ENCODE peak calls at places on chromosomes 16 and 17, in ten cellular contexts. One of them, this sample, is unnamed.

GRCh38 chr17:39603304-39604016 is 4.3 kb downstream of the NEUROD2 start:
- DNase-seq in AG04450: no peak
- DNase-seq in ovary: no peak
- DNase-seq in MCF 10A: no peak
- DNase-seq in right lobe of liver: no peak
- DNase-seq in neural crest cell: no peak
- DNase-seq in Caco-2: no peak
- DNase-seq in upper lobe of right lung: no peak
- DNase-seq in foreskin fibroblast: no peak
- DNase-seq in psoas muscle: no peak
- DNase-seq in this sample: no peak

GRCh38 chr16:13032911-13033310 is 131.5 kb downstream of the SHISA9 start:
- DNase-seq in foreskin fibroblast: no peak
- DNase-seq in psoas muscle: no peak
- DNase-seq in Caco-2: no peak
- DNase-seq in upper lobe of right lung: no peak
- DNase-seq in MCF 10A: no peak
- DNase-seq in ovary: no peak
- DNase-seq in AG04450: no peak
- DNase-seq in right lobe of liver: no peak
- DNase-seq in neural crest cell: no peak
- DNase-seq in this sample: no peak

GRCh38 chr16:87212026-87212425 is 105.2 kb downstream of the C16orf95 start:
- DNase-seq in psoas muscle: no peak
- DNase-seq in right lobe of liver: no peak
- DNase-seq in MCF 10A: no peak
- DNase-seq in foreskin fibroblast: peak
- DNase-seq in AG04450: no peak
- DNase-seq in neural crest cell: no peak
- DNase-seq in ovary: no peak
- DNase-seq in upper lobe of right lung: no peak
- DNase-seq in Caco-2: no peak
- DNase-seq in this sample: no peak

GRCh38 chr16:88479795-88480760 is 27.0 kb downstream of the ZFPM1 start:
- DNase-seq in neural crest cell: no peak
- DNase-seq in right lobe of liver: no peak
- DNase-seq in MCF 10A: no peak
- DNase-seq in ovary: no peak
- DNase-seq in psoas muscle: no peak
- DNase-seq in foreskin fibroblast: no peak
- DNase-seq in Caco-2: no peak
- DNase-seq in AG04450: no peak
- DNase-seq in upper lobe of right lung: no peak
- DNase-seq in this sample: no peak

GRCh38 chr16:82996814-82997213 is 370.0 kb downstream of the CDH13 start:
- DNase-seq in right lobe of liver: no peak
- DNase-seq in MCF 10A: no peak
- DNase-seq in AG04450: no peak
- DNase-seq in upper lobe of right lung: no peak
- DNase-seq in neural crest cell: no peak
- DNase-seq in psoas muscle: no peak
- DNase-seq in foreskin fibroblast: no peak
- DNase-seq in Caco-2: no peak
- DNase-seq in ovary: no peak
- DNase-seq in this sample: no peak

GRCh38 chr16:2969545-2970521 is 685 bp downstream of the PAQR4 start:
- DNase-seq in psoas muscle: peak
- DNase-seq in upper lobe of right lung: peak
- DNase-seq in foreskin fibroblast: peak
- DNase-seq in MCF 10A: peak
- DNase-seq in Caco-2: peak
- DNase-seq in ovary: no peak
- DNase-seq in neural crest cell: peak
- DNase-seq in AG04450: peak
- DNase-seq in right lobe of liver: no peak
- DNase-seq in this sample: peak

GRCh38 chr16:4839942-4840341 is 7.1 kb downstream of the GLYR1 start:
- DNase-seq in psoas muscle: no peak
- DNase-seq in AG04450: no peak
- DNase-seq in Caco-2: no peak
- DNase-seq in ovary: no peak
- DNase-seq in upper lobe of right lung: no peak
- DNase-seq in foreskin fibroblast: no peak
- DNase-seq in right lobe of liver: no peak
- DNase-seq in neural crest cell: no peak
- DNase-seq in MCF 10A: no peak
- DNase-seq in this sample: no peak

GRCh38 chr16:65576631-65577030 is 454.8 kb upstream of the CDH11 start:
- DNase-seq in neural crest cell: no peak
- DNase-seq in ovary: no peak
- DNase-seq in foreskin fibroblast: no peak
- DNase-seq in MCF 10A: no peak
- DNase-seq in right lobe of liver: no peak
- DNase-seq in Caco-2: no peak
- DNase-seq in upper lobe of right lung: no peak
- DNase-seq in AG04450: no peak
- DNase-seq in psoas muscle: no peak
- DNase-seq in this sample: no peak

DNA sequence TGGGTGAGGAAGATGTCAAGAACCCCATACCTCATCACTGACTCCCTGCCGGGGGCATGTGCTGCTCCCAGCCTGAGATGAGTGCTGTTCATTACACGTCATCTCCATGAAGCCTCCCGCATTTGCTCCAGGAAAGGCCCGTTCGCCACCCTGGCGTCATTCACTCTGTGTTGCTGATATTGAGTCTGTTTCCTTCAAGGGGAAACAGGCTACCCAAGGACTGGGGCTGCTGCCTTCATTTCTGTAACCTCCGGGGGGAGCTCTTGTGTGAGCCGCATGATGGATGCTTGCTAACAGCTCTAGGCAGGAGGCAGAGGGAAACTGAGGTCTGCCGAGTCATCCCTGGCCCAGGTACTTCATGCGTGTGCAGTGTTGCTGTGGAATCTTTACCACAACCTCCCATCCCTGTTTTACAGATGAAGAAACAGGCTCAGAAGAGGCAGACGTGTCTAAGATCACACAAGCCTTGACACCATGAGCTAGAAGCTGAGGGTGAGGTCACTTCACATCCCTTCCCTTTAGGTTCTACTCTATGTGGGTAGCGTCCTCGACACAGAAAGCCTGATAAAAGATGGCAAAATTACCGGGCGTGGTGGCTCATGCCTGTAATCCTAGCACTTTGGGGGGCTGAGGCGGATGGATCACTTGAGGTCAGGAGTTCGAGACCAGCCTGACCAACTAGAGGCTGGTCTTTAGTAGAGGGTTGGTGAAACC is 3.5 kb upstream of the ARMC5 start:
- DNase-seq in upper lobe of right lung: peak
- DNase-seq in psoas muscle: peak
- DNase-seq in right lobe of liver: no peak
- DNase-seq in MCF 10A: no peak
- DNase-seq in Caco-2: no peak
- DNase-seq in ovary: no peak
- DNase-seq in foreskin fibroblast: no peak
- DNase-seq in neural crest cell: no peak
- DNase-seq in AG04450: no peak
- DNase-seq in this sample: no peak
- TF ChIP-seq CTCF in upper lobe of right lung: peak
- TF ChIP-seq CTCF in psoas muscle: peak
- TF ChIP-seq CTCF in right lobe of liver: no peak
- TF ChIP-seq CTCF in MCF 10A: no peak
- TF ChIP-seq CTCF in Caco-2: peak
- TF ChIP-seq CTCF in ovary: no peak
- TF ChIP-seq CTCF in foreskin fibroblast: peak
- TF ChIP-seq CTCF in neural crest cell: peak
- TF ChIP-seq CTCF in AG04450: peak
- TF ChIP-seq CTCF in this sample: peak

GRCh38 chr16:63697736-63698135 is 1424.1 kb downstream of the CDH11 start:
- DNase-seq in neural crest cell: no peak
- DNase-seq in upper lobe of right lung: no peak
- DNase-seq in foreskin fibroblast: no peak
- DNase-seq in MCF 10A: no peak
- DNase-seq in Caco-2: no peak
- DNase-seq in AG04450: no peak
- DNase-seq in right lobe of liver: no peak
- DNase-seq in ovary: no peak
- DNase-seq in psoas muscle: no peak
- DNase-seq in this sample: no peak

GRCh38 chr16:63702981-63703590 is 1418.8 kb downstream of the CDH11 start:
- DNase-seq in foreskin fibroblast: no peak
- DNase-seq in ovary: no peak
- DNase-seq in right lobe of liver: no peak
- DNase-seq in neural crest cell: no peak
- DNase-seq in MCF 10A: no peak
- DNase-seq in AG04450: no peak
- DNase-seq in Caco-2: peak
- DNase-seq in upper lobe of right lung: no peak
- DNase-seq in psoas muscle: no peak
- DNase-seq in this sample: no peak
- TF ChIP-seq CTCF in foreskin fibroblast: no peak
- TF ChIP-seq CTCF in ovary: no peak
- TF ChIP-seq CTCF in right lobe of liver: no peak
- TF ChIP-seq CTCF in neural crest cell: no peak
- TF ChIP-seq CTCF in MCF 10A: no peak
- TF ChIP-seq CTCF in AG04450: no peak
- TF ChIP-seq CTCF in Caco-2: peak
- TF ChIP-seq CTCF in upper lobe of right lung: no peak
- TF ChIP-seq CTCF in psoas muscle: no peak
- TF ChIP-seq CTCF in this sample: no peak

GRCh38 chr17:41925991-41926590 is 4.3 kb upstream of the ODAD4 start:
- DNase-seq in upper lobe of right lung: no peak
- DNase-seq in psoas muscle: no peak
- DNase-seq in AG04450: no peak
- DNase-seq in neural crest cell: no peak
- DNase-seq in foreskin fibroblast: no peak
- DNase-seq in ovary: no peak
- DNase-seq in MCF 10A: peak
- DNase-seq in Caco-2: no peak
- DNase-seq in right lobe of liver: no peak
- DNase-seq in this sample: no peak

GRCh38 chr17:41935641-41936040 is 5.2 kb downstream of the ODAD4 start:
- DNase-seq in neural crest cell: no peak
- DNase-seq in upper lobe of right lung: no peak
- DNase-seq in right lobe of liver: no peak
- DNase-seq in ovary: no peak
- DNase-seq in psoas muscle: no peak
- DNase-seq in AG04450: no peak
- DNase-seq in Caco-2: no peak
- DNase-seq in MCF 10A: no peak
- DNase-seq in foreskin fibroblast: no peak
- DNase-seq in this sample: no peak

GRCh38 chr17:41932821-41933389 is 2.5 kb downstream of the ODAD4 start:
- DNase-seq in ovary: no peak
- DNase-seq in Caco-2: no peak
- DNase-seq in psoas muscle: no peak
- DNase-seq in MCF 10A: no peak
- DNase-seq in right lobe of liver: no peak
- DNase-seq in upper lobe of right lung: no peak
- DNase-seq in AG04450: no peak
- DNase-seq in foreskin fibroblast: no peak
- DNase-seq in neural crest cell: no peak
- DNase-seq in this sample: no peak

GRCh38 chr17:41928693-41929251 is 1.6 kb upstream of the ODAD4 start:
- DNase-seq in psoas muscle: no peak
- DNase-seq in right lobe of liver: no peak
- DNase-seq in AG04450: no peak
- DNase-seq in upper lobe of right lung: no peak
- DNase-seq in MCF 10A: no peak
- DNase-seq in foreskin fibroblast: no peak
- DNase-seq in neural crest cell: no peak
- DNase-seq in ovary: no peak
- DNase-seq in Caco-2: no peak
- DNase-seq in this sample: no peak

DNA sequence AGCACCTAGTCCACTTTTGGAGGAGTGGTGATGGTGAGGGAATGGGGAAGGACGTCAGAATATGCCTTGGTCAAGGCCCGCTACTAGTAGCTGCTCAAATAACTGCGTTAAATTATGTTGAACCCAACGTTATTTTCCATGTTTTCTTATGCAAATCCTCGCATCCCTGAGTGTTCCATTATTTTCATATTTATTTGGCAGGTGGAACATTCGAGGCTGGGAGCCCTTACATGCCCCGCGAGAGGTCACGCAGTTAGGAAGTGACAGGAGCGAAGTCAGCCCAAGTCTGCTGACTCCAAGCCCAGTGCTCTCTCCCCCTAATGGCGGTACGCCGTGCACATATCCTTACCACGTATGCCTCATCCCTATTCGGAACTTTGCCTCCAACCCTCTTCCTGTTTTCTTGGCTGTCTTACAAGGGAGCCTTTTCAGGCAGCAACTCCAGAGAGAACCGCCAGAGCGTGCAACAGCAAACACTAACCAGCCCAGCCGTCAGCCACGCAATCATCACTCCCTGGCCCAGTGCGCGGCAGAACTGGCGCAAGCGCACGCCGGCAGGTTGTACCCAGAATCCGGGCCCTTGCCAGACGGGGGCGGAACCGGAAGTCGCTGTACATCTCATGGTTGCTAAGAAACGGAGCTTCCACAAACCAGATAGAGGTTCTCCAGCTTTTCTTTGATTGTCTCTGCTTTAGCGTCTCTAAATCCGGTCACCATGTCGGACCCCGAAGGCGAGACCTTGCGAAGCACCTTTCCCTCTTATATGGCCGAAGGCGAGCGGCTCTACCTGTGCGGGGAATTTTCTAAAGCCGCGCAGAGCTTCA is at the start of gene ODAD4:
- DNase-seq in neural crest cell: peak
- DNase-seq in ovary: peak
- DNase-seq in MCF 10A: peak
- DNase-seq in foreskin fibroblast: peak
- DNase-seq in upper lobe of right lung: peak
- DNase-seq in right lobe of liver: peak
- DNase-seq in Caco-2: peak
- DNase-seq in AG04450: peak
- DNase-seq in psoas muscle: peak
- DNase-seq in this sample: peak
- TF ChIP-seq CTCF in neural crest cell: peak
- TF ChIP-seq CTCF in ovary: peak
- TF ChIP-seq CTCF in MCF 10A: peak
- TF ChIP-seq CTCF in foreskin fibroblast: peak
- TF ChIP-seq CTCF in upper lobe of right lung: peak
- TF ChIP-seq CTCF in right lobe of liver: peak
- TF ChIP-seq CTCF in Caco-2: peak
- TF ChIP-seq CTCF in AG04450: peak
- TF ChIP-seq CTCF in psoas muscle: peak
- TF ChIP-seq CTCF in this sample: peak

GRCh38 chr17:74734256-74734655 is 2.8 kb upstream of the RAB37 start:
- DNase-seq in Caco-2: no peak
- DNase-seq in MCF 10A: no peak
- DNase-seq in foreskin fibroblast: no peak
- DNase-seq in right lobe of liver: no peak
- DNase-seq in psoas muscle: no peak
- DNase-seq in AG04450: no peak
- DNase-seq in ovary: no peak
- DNase-seq in upper lobe of right lung: no peak
- DNase-seq in neural crest cell: no peak
- DNase-seq in this sample: no peak

GRCh38 chr17:74739227-74739831 is 2.3 kb downstream of the RAB37 start:
- DNase-seq in AG04450: no peak
- DNase-seq in Caco-2: no peak
- DNase-seq in neural crest cell: no peak
- DNase-seq in foreskin fibroblast: no peak
- DNase-seq in ovary: no peak
- DNase-seq in upper lobe of right lung: no peak
- DNase-seq in psoas muscle: no peak
- DNase-seq in right lobe of liver: no peak
- DNase-seq in MCF 10A: no peak
- DNase-seq in this sample: no peak

GRCh38 chr17:74738051-74738996 is 1.3 kb downstream of the RAB37 start:
- DNase-seq in ovary: no peak
- DNase-seq in right lobe of liver: no peak
- DNase-seq in AG04450: no peak
- DNase-seq in Caco-2: no peak
- DNase-seq in neural crest cell: no peak
- DNase-seq in upper lobe of right lung: no peak
- DNase-seq in foreskin fibroblast: no peak
- DNase-seq in psoas muscle: peak
- DNase-seq in MCF 10A: no peak
- DNase-seq in this sample: no peak

GRCh38 chr17:74737299-74738050 is 419 bp downstream of the RAB37 start:
- DNase-seq in ovary: no peak
- DNase-seq in upper lobe of right lung: no peak
- DNase-seq in right lobe of liver: no peak
- DNase-seq in Caco-2: peak
- DNase-seq in AG04450: no peak
- DNase-seq in foreskin fibroblast: no peak
- DNase-seq in neural crest cell: no peak
- DNase-seq in MCF 10A: no peak
- DNase-seq in psoas muscle: peak
- DNase-seq in this sample: no peak

DNA sequence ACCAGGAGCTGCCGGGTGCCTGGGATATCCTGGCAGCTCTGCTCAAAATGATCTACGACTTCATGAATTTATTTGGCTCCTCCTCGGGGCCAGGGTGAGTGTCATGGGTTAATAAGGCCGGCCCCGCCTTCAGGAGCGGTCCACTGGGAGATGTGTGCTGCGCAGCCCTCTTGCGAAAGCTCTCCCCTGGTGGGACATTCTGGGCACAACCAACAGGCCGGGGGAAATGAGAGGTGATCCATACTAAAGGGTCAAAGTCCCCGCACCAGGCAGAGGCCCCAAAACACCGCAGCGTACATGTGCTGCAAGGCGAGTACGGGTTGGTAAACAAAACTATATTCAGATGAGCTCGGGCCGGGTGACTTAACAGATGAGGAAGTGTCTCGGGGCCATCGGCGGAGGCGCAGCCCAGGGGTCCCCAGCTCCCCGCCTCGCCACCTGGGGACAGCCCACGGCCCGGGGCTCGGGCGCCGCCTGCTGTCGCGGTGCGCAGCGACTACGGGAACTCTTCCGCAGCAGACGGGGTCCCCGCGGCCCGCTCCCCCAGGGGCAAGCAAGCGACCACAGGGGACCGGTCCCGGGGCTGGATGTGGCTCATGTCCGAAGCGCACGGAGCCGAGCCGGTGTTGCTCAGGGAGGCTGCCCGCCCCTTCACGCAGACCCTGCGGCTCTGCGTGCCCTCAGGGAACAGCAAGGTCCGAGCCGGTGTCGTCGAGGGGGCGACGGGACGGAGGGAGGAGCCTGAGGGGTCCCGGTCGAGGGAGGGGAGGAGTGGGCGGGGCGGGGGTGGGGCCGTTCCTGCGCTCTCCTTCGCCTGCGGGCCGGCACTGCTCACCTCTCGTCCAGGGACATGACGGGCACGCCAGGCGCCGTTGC is at the start of gene RAB37:
- DNase-seq in psoas muscle: peak
- DNase-seq in upper lobe of right lung: peak
- DNase-seq in foreskin fibroblast: no peak
- DNase-seq in ovary: no peak
- DNase-seq in AG04450: no peak
- DNase-seq in Caco-2: peak
- DNase-seq in MCF 10A: no peak
- DNase-seq in neural crest cell: no peak
- DNase-seq in right lobe of liver: peak
- DNase-seq in this sample: peak
- TF ChIP-seq CTCF in psoas muscle: peak
- TF ChIP-seq CTCF in upper lobe of right lung: peak
- TF ChIP-seq CTCF in foreskin fibroblast: no peak
- TF ChIP-seq CTCF in ovary: no peak
- TF ChIP-seq CTCF in AG04450: no peak
- TF ChIP-seq CTCF in Caco-2: peak
- TF ChIP-seq CTCF in MCF 10A: no peak
- TF ChIP-seq CTCF in neural crest cell: peak
- TF ChIP-seq CTCF in right lobe of liver: peak
- TF ChIP-seq CTCF in this sample: peak

This sample was measured in lower lobe of right lung.